ENCODE peak calls at places on chromosome 7, in ten cellular contexts. R is AG10803; M is stimulated activated CD4-positive, alpha-beta T cell treated with anti-CD3 and anti-CD28 coated beads, Interleukin-15, amount 100 ng/mL, for 1 hour; E is ELR; H is mucosa of gallbladder; Y is NB4; D is head of caudate nucleus; S is ecto neural progenitor cell; W is HCT116; I is activated gamma-delta T cell treated with anti-CD3 and anti-CD28 coated beads, Interleukin-2, amount 50 U/mL, for 16 hours. V is an unnamed sample.

GRCh38 chr7:139542308-139543151 is 19.0 kb downstream of the CLEC2L start:
- DNase-seq in R (no peak), M (no peak), E (no peak), H (no peak), Y (no peak), D (no peak), S (no peak), W (no peak), I (no peak), V (no peak)

GRCh38 chr7:126803060-126803665 is 449.6 kb downstream of the GRM8 start:
- DNase-seq in R (peak), M (no peak), E (peak), H (peak), Y (peak), D (peak), S (no peak), W (peak), I (no peak), V (peak)

GRCh38 chr7:29385214-29385613 is 178.4 kb upstream of the PRR15 start:
- DNase-seq in R (no peak), M (no peak), E (no peak), H (no peak), Y (no peak), D (no peak), S (peak), W (no peak), I (no peak), V (no peak)

GRCh38 chr7:1124816-1125602 is 35.0 kb downstream of the ZFAND2A start:
- DNase-seq in R (peak), M (no peak), E (no peak), H (no peak), Y (no peak), D (no peak), S (no peak), W (no peak), I (no peak), V (no peak)

GRCh38 chr7:134948246-134948645 is 38.1 kb upstream of the AGBL3 start:
- DNase-seq in R (no peak), M (no peak), E (no peak), H (no peak), Y (no peak), D (no peak), S (no peak), W (no peak), I (no peak), V (no peak)

GRCh38 chr7:101915000-101915399 is 97.6 kb downstream of the CUX1 start:
- DNase-seq in R (no peak), M (no peak), E (no peak), H (no peak), Y (no peak), D (peak), S (no peak), W (no peak), I (no peak), V (no peak)

GRCh38 chr7:131327049-131327625 is 539 bp upstream of the MKLN1 start:
- DNase-seq in R (peak), M (no peak), E (peak), H (peak), Y (peak), D (peak), S (no peak), W (peak), I (no peak), V (peak)

GRCh38 chr7:32591938-32592337 is 96.6 kb downstream of the AVL9 start:
- DNase-seq in R (no peak), M (no peak), E (no peak), H (no peak), Y (no peak), D (peak), S (no peak), W (no peak), I (no peak), V (no peak)

GRCh38 chr7:24517166-24517565 is 56.1 kb upstream of the PALS2 start:
- DNase-seq in R (no peak), M (no peak), E (no peak), H (no peak), Y (no peak), D (no peak), S (no peak), W (no peak), I (no peak), V (no peak)

GRCh38 chr7:100584046-100584676 is 1.8 kb downstream of the LRCH4 start:
- DNase-seq in R (no peak), M (no peak), E (no peak), H (no peak), Y (peak), D (no peak), S (no peak), W (no peak), I (no peak), V (peak)

GRCh38 chr7:105623378-105623777 is 42.1 kb upstream of the EFCAB10 start:
- DNase-seq in R (no peak), M (no peak), E (no peak), H (no peak), Y (peak), D (no peak), S (no peak), W (no peak), I (no peak), V (peak)

GRCh38 chr7:71486856-71487628 is 355.1 kb downstream of the GALNT17 start:
- DNase-seq in R (peak), M (no peak), E (no peak), H (no peak), Y (peak), D (no peak), S (no peak), W (no peak), I (no peak), V (peak)

GRCh38 chr7:6237730-6238129 is 34.7 kb downstream of the CYTH3 start:
- DNase-seq in R (no peak), M (no peak), E (no peak), H (no peak), Y (no peak), D (no peak), S (no peak), W (no peak), I (no peak), V (no peak)

GRCh38 chr7:1974714-1975113 is 258.0 kb downstream of the MAD1L1 start:
- DNase-seq in R (no peak), M (no peak), E (no peak), H (no peak), Y (no peak), D (no peak), S (no peak), W (no peak), I (no peak), V (no peak)

GRCh38 chr7:27123021-27123476 is 7.5 kb downstream of the HOXA4 start:
- DNase-seq in R (no peak), M (no peak), E (no peak), H (no peak), Y (no peak), D (no peak), S (peak), W (no peak), I (no peak), V (no peak)

GRCh38 chr7:47578581-47579270 is 3.2 kb downstream of the TNS3 start:
- DNase-seq in R (peak), M (no peak), E (peak), H (no peak), Y (no peak), D (no peak), S (no peak), W (no peak), I (no peak), V (no peak)

GRCh38 chr7:77349141-77349540 is 67.0 kb downstream of the GSAP start:
- DNase-seq in R (peak), M (no peak), E (no peak), H (no peak), Y (peak), D (no peak), S (no peak), W (no peak), I (no peak), V (no peak)

GRCh38 chr7:159051916-159052315 is 92.8 kb downstream of the VIPR2 start:
- DNase-seq in R (no peak), M (no peak), E (no peak), H (no peak), Y (no peak), D (no peak), S (no peak), W (no peak), I (no peak), V (no peak)

GRCh38 chr7:105673367-105674188 is 92.3 kb upstream of the EFCAB10 start:
- DNase-seq in R (no peak), M (no peak), E (no peak), H (peak), Y (no peak), D (no peak), S (no peak), W (no peak), I (no peak), V (no peak)

GRCh38 chr7:63114371-63114985 is 884.2 kb upstream of the ZNF722 start:
- DNase-seq in R (no peak), M (no peak), E (no peak), H (no peak), Y (no peak), D (no peak), S (no peak), W (no peak), I (no peak), V (no peak)

GRCh38 chr7:100681491-100682227 is 8.1 kb downstream of the GNB2 start:
- DNase-seq in R (no peak), M (no peak), E (no peak), H (no peak), Y (no peak), D (no peak), S (no peak), W (no peak), I (no peak), V (no peak)

V was measured in MV-4-11.